ENCODE peak calls at places on chromosomes 6 and 20, in seven cellular contexts. X is mesenchymal stem cell, P is iPS DF 6.9, L is Panc1, N is A549, J is lower lobe of right lung, W is psoas muscle. C is an unnamed sample. For H3K9me3, the result is how much of the 10 kb centered on the place peaks cover.

GRCh38 chr6:49979584-49979983 is 10.2 kb upstream of the DEFB113 start:
- DNase-seq in N (no peak), X (no peak), L (no peak), J (no peak), W (no peak), P (no peak), C (no peak)

GRCh38 chr20:62832212-62832922 is 15.5 kb downstream of the COL9A3 start:
- DNase-seq in P (no peak), J (peak), N (no peak), W (peak), L (no peak), X (no peak), C (peak)

GRCh38 chr20:13158339-13158738 is 62.7 kb upstream of the ISM1 start:
- DNase-seq in J (no peak), X (no peak), N (no peak), P (no peak), L (no peak), W (no peak), C (peak)

GRCh38 chr6:53811746-53812145 is 16.9 kb downstream of the LRRC1 start:
- DNase-seq in X (no peak), W (no peak), N (no peak), L (no peak), P (no peak), J (no peak), C (no peak)

GRCh38 chr20:4946585-4947378 is 54.5 kb downstream of the SLC23A2 start:
- DNase-seq in N (no peak), W (no peak), X (no peak), P (no peak), J (no peak), L (no peak), C (no peak)

GRCh38 chr20:57133926-57134650 is 132.4 kb downstream of the BMP7 start:
- DNase-seq in W (no peak), L (no peak), N (no peak), X (no peak), J (no peak), P (no peak), C (no peak)

GRCh38 chr20:36956674-36957073 is 5.2 kb upstream of the SAMHD1 start:
- DNase-seq in N (no peak), J (no peak), P (no peak), W (no peak), X (no peak), L (no peak), C (no peak)

GRCh38 chr20:53578492-53579222 is 15.0 kb downstream of the ZNF217 start:
- DNase-seq in N (peak), J (no peak), P (peak), X (peak), L (no peak), W (no peak), C (no peak)

GRCh38 chr6:11780097-11780428 is 1.5 kb upstream of the ADTRP start:
- DNase-seq in J (no peak), L (no peak), W (no peak), P (no peak), X (no peak), N (no peak), C (no peak)

GRCh38 chr6:143328885-143329284 is 121.6 kb downstream of the ADAT2 start:
- DNase-seq in X (peak), W (no peak), J (no peak), L (no peak), N (no peak), P (no peak), C (no peak)

GRCh38 chr6:148021715-148022114 is 320.9 kb upstream of the SASH1 start:
- DNase-seq in J (peak), L (no peak), X (no peak), N (no peak), W (no peak), P (no peak), C (no peak)

GRCh38 chr6:37258716-37259115 is 772 bp upstream of the TMEM217 start:
- DNase-seq in N (no peak), W (no peak), P (no peak), X (no peak), L (no peak), J (no peak), C (no peak)

GRCh38 chr6:37260063-37260843 is 2.3 kb upstream of the TMEM217 start:
- DNase-seq in J (no peak), N (no peak), W (no peak), P (no peak), L (no peak), X (no peak), C (no peak)

GRCh38 chr6:37258405-37258704 is 411 bp upstream of the TMEM217 start:
- DNase-seq in L (no peak), X (no peak), P (no peak), N (no peak), J (no peak), W (no peak), C (no peak)

GRCh38 chr6:37257634-37258404 is at the start of the genes TBC1D22B and TMEM217:
- DNase-seq in J (peak), N (peak), L (peak), W (peak), P (peak), X (peak), C (peak)

GRCh38 chr6:37259191-37259590 is 1.2 kb upstream of the TMEM217 start:
- DNase-seq in L (no peak), P (no peak), J (no peak), X (peak), W (no peak), N (no peak), C (no peak)
- H3K27ac ChIP-seq in L (peak), P (no peak), J (peak), X (no peak), W (peak), N (no peak), C (no peak)

GRCh38 chr20:29876911-29877285 is 1380.6 kb upstream of the DEFB115 start:
- DNase-seq in X (no peak), J (peak), P (no peak), N (no peak), L (no peak), W (no peak), C (no peak)

GRCh38 chr20:29873946-29874345 is 1383.5 kb upstream of the DEFB115 start:
- DNase-seq in W (peak), N (no peak), P (peak), J (peak), L (no peak), X (peak), C (peak)

GRCh38 chr20:29874476-29875202 is 1382.8 kb upstream of the DEFB115 start:
- DNase-seq in X (no peak), L (no peak), N (no peak), J (no peak), W (no peak), P (no peak), C (peak)

GRCh38 chr20:29878281-29878741 is 1379.2 kb upstream of the DEFB115 start:
- DNase-seq in P (no peak), N (peak), X (no peak), L (no peak), W (peak), J (peak), C (peak)

GRCh38 chr20:29878777-29879442 is 1378.6 kb upstream of the DEFB115 start:
- DNase-seq in W (peak), P (no peak), X (no peak), N (no peak), L (no peak), J (peak), C (peak)
- H3K9me3 ChIP-seq in W (under half), P (under half), X (under half), N (under half), L (under half), J (under half), C (under half)

DNA sequence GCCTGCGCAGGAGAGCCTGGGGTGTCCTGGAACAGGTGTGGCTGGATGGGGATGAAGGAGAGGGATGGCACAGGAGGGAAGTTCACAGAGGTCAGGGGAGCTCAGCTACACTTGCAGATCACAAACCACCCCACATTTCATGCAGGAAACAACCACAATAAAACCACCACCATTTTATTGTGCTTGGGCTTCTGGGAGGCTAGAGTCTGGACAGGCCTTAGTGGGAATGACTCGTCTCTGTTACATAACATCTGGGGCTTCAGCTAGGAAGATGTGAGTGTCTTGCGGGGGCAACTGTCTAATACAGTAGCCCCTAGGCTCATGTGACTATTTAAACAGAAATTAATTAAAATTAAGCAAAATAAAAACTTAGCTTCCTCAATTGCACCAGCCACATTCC is 33.4 kb downstream of the SNX5 start:
- DNase-seq in J (no peak), P (no peak), L (no peak), X (peak), W (no peak), N (no peak), C (no peak)
- H3K27ac ChIP-seq in J (no peak), P (no peak), L (no peak), X (peak), W (no peak), N (no peak), C (peak)

GRCh38 chr6:118761643-118762042 is 110.3 kb upstream of the CEP85L start:
- DNase-seq in N (no peak), P (no peak), L (no peak), X (no peak), W (no peak), J (no peak), C (no peak)
- H3K9me3 ChIP-seq in N (under half), P (under half), L (under half), X (under half), W (under half), J (under half), C (under half)

DNA sequence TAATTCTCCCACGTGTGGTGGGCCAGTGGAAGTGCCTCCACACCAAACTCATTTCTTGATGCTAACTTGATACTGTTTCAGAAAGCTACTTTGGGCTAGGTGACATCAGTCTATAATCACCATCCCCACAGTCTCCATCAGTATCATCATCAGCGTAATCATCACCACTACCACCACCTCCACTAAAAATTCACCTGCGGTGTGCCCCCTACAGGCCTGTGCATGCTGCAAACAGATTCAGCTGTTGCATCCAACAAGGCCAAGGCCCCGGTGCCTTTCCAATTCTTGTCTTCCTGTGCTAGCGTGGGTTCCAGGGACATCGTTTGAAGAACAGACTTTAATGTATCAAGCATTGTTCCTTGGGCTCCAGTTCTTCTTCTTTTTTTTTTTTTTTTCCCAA is 201.3 kb upstream of the EXOC2 start:
- DNase-seq in N (no peak), P (no peak), W (no peak), J (no peak), X (no peak), L (no peak), C (no peak)
- H3K27ac ChIP-seq in N (no peak), P (no peak), W (no peak), J (no peak), X (no peak), L (no peak), C (no peak)

DNA sequence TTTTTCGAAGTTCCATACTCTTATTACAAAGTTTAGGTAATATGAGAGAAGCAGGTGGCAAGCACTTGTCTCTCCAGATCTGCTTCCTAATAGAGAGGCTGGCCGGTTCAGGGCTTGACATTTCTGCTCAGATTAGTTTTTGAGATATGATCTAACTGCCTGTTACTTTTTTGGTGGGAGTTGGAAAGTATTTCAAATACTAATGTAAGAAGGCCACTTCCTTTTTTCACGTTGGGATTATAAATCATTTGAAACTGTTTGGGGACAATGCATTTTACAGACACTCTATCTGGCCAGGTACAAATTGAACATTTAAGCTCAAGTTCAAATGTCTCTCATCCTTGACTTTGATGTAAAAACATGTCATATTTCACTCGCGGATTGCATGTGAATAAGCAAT is 222.1 kb upstream of the SULF2 start:
- DNase-seq in N (no peak), L (no peak), W (no peak), P (no peak), J (no peak), X (no peak), C (no peak)
- H3K9me3 ChIP-seq in N (under half), L (under half), W (under half), P (under half), J (under half), X (under half), C (under half)